ENCODE peak calls at places on chromosomes 5 and 9, in six cellular contexts. C, I, B, A, T and N are unnamed samples.
A peak's percentile ranks its signal among the peaks of the same experiment; 100 is the strongest.

GRCh38 chr9:134434896-134435506 is 108.7 kb downstream of the RXRA start:
- DNase-seq in C (peak; percentile 88), I (no peak), B (peak; percentile 97), A (no peak), T (peak; percentile 54), N (peak; percentile 74)

GRCh38 chr9:112404367-112404979 is 24.6 kb downstream of the HSDL2 start:
- DNase-seq in C (no peak), I (no peak), B (peak; percentile 16), A (no peak), T (no peak), N (no peak)

GRCh38 chr5:179261301-179262125 is 83.7 kb downstream of the ADAMTS2 start:
- DNase-seq in C (peak; percentile 27), I (no peak), B (peak; percentile 57), A (peak; percentile 27), T (peak; percentile 80), N (no peak)

GRCh38 chr5:128228506-128228905 is 144.9 kb downstream of the SLC12A2 start:
- DNase-seq in C (no peak), I (no peak), B (peak; percentile 58), A (no peak), T (no peak), N (no peak)

GRCh38 chr5:90983748-90984147 is 399.4 kb downstream of the ARRDC3 start:
- DNase-seq in C (peak; percentile 76), I (no peak), B (peak; percentile 13), A (no peak), T (no peak), N (no peak)

GRCh38 chr9:129863059-129863690 is 27.9 kb downstream of the USP20 start:
- DNase-seq in C (no peak), I (peak; percentile 34), B (peak; percentile 81), A (peak; percentile 68), T (no peak), N (no peak)

GRCh38 chr5:73365301-73365853 is 83.2 kb downstream of the FOXD1 start:
- DNase-seq in C (peak; percentile 49), I (no peak), B (peak; percentile 96), A (no peak), T (no peak), N (no peak)

GRCh38 chr5:101897914-101898313 is 398.2 kb downstream of the SLCO4C1 start:
- DNase-seq in C (peak; percentile 8), I (no peak), B (no peak), A (no peak), T (peak; percentile 40), N (no peak)

GRCh38 chr9:128372188-128372641 is 1.0 kb downstream of the URM1 start:
- DNase-seq in C (no peak), I (no peak), B (no peak), A (no peak), T (no peak), N (no peak)

GRCh38 chr9:121322737-121323448 is 47.2 kb downstream of the STOM start:
- DNase-seq in C (no peak), I (no peak), B (no peak), A (no peak), T (no peak), N (no peak)

GRCh38 chr9:110601098-110601497 is 21.6 kb upstream of the SVEP1 start:
- DNase-seq in C (no peak), I (no peak), B (no peak), A (no peak), T (no peak), N (no peak)

GRCh38 chr9:5870691-5871090 is 20.0 kb upstream of the MLANA start:
- DNase-seq in C (no peak), I (no peak), B (no peak), A (no peak), T (no peak), N (no peak)

GRCh38 chr9:98607787-98608186 is 100.9 kb downstream of the GABBR2 start:
- DNase-seq in C (peak; percentile 4), I (no peak), B (peak; percentile 97), A (no peak), T (no peak), N (no peak)

GRCh38 chr5:145450286-145450969 is 384.7 kb downstream of the PRELID2 start:
- DNase-seq in C (no peak), I (no peak), B (peak; percentile 21), A (no peak), T (no peak), N (no peak)

GRCh38 chr5:180116441-180117377 is 45.1 kb upstream of the RNF130 start:
- DNase-seq in C (peak; percentile 40), I (no peak), B (no peak), A (peak; percentile 26), T (no peak), N (no peak)

GRCh38 chr5:84255318-84255717 is 129.4 kb downstream of the EDIL3 start:
- DNase-seq in C (peak; percentile 18), I (no peak), B (peak; percentile 48), A (no peak), T (no peak), N (no peak)

GRCh38 chr5:72347801-72348305 is 27.7 kb downstream of the PTCD2 start:
- DNase-seq in C (peak; percentile 86), I (no peak), B (peak; percentile 98), A (no peak), T (no peak), N (no peak)

GRCh38 chr5:136279314-136279713 is 86.0 kb downstream of the TRPC7 start:
- DNase-seq in C (no peak), I (no peak), B (no peak), A (no peak), T (no peak), N (no peak)

GRCh38 chr9:121376214-121376830 is 6.3 kb upstream of the STOM start:
- DNase-seq in C (no peak), I (no peak), B (peak; percentile 46), A (no peak), T (peak; percentile 26), N (no peak)

GRCh38 chr5:164824671-164825070 is 1319.3 kb downstream of the MAT2B start:
- DNase-seq in C (no peak), I (no peak), B (no peak), A (no peak), T (no peak), N (no peak)

GRCh38 chr5:136191304-136192014 is 1.5 kb downstream of the SMIM32 start:
- DNase-seq in C (no peak), I (no peak), B (peak; percentile 20), A (no peak), T (peak; percentile 43), N (peak; percentile 39)

GRCh38 chr5:106397700-106398099 is 1273.0 kb downstream of the EFNA5 start:
- DNase-seq in C (peak; percentile 55), I (no peak), B (peak; percentile 98), A (no peak), T (no peak), N (no peak)

GRCh38 chr5:88683506-88684135 is 199.4 kb downstream of the MEF2C start:
- DNase-seq in C (peak; percentile 48), I (no peak), B (no peak), A (no peak), T (no peak), N (no peak)
- TF ChIP-seq CTCF in C (no peak), I (peak; percentile 49), B (no peak), A (no peak), T (no peak), N (no peak)

DNA sequence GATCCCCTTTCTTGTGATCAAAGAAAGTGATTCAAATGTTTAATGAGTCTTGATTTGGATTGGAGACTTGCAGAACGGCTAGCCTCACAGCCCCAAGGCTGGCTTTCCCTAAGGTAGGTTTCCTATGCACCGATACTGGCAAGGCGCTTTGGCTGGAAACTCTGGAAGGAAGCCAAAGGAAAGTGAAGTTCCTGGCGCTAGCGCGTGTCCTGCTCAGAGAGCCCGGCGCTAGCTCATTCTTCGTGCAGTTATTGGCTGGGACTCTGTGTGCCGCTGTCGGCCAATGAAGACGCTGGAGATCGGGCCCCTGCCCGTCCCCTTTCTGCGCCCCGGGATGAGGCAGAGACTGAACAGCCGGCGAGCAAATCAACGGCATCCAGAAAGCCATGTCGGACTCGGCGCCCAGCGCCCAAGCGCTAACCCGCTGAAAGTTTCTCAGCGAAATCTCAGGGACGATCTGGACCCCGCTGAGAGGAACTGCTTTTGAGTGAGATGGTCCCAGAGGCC is at the start of gene PCDHGC3:
- DNase-seq in C (peak; percentile 87), I (peak; percentile 81), B (peak; percentile 95), A (no peak), T (peak; percentile 88), N (peak; percentile 72)
- TF ChIP-seq CTCF in C (peak; percentile 25), I (peak; percentile 53), B (peak; percentile 58), A (no peak), T (peak; percentile 15), N (no peak)

DNA sequence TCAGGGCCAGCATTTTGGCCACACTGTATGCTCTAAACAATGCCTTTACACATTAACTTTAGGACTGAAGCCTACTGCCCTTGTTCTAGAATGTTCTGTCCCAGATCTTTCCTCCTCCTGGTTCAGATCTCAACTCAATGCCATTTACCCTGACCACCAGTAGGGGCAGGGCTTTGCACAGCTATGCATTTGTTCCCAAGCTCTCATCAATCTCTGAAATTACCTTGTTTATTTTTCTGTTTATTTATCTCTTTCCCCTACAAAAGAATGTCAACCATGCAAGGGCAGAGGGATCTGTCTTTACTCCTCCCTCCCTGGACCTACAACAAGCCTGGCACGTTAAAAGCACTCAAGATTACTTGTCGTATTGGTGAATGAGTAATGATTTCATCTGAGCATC is 612.9 kb downstream of the BNC2 start:
- DNase-seq in C (peak; percentile 29), I (no peak), B (no peak), A (no peak), T (no peak), N (no peak)
- TF ChIP-seq CTCF in C (peak; percentile 22), I (peak; percentile 54), B (peak; percentile 56), A (no peak), T (peak; percentile 69), N (peak; percentile 52)

DNA sequence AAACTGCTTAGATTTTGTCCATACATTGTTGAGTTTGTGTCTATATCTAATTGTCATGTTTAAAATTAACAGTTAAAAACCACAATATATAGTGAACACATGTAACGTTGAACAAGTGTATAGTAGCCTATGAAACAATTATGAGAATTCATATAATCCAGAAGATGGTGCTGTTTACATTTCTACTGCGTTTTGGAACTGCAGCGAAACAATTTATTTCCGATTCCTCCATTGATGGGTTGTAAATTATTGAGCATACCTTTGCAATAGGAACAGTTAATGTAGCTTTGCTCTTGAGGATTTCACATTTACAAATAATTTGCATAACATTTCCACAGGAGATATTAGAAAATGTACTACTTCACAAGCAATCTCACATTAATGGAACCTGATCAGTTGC is 411.8 kb downstream of the CDH10 start:
- DNase-seq in C (no peak), I (no peak), B (no peak), A (no peak), T (no peak), N (no peak)
- TF ChIP-seq CTCF in C (peak; percentile 41), I (no peak), B (no peak), A (no peak), T (no peak), N (no peak)